ENCODE peak calls at places on chromosomes 2 and 18, in six cellular contexts. V, E, N, B, I and W are unnamed samples. For H3K36me3 and H3K4me1, the result is how much of the 10 kb centered on the place peaks cover.

GRCh38 chr18:80175451-80176235 is 66.6 kb downstream of the ADNP2 start:
- DNase-seq in V (no peak), E (no peak), I (no peak), B (no peak), N (no peak), W (no peak)

GRCh38 chr2:202387608-202388342 is 11.6 kb downstream of the BMPR2 start:
- DNase-seq in N (no peak), E (no peak), B (no peak), I (no peak), V (no peak), W (no peak)

GRCh38 chr2:20516646-20517341 is 69.9 kb downstream of the RHOB start:
- DNase-seq in I (peak), E (peak), V (no peak), N (peak), B (peak), W (no peak)

GRCh38 chr2:104939570-104940235 is 85.8 kb downstream of the POU3F3 start:
- DNase-seq in I (no peak), V (no peak), B (no peak), N (no peak), E (no peak), W (peak)

GRCh38 chr2:137929504-137929886 is 34.8 kb upstream of the HNMT start:
- DNase-seq in V (no peak), B (no peak), N (no peak), E (no peak), I (no peak), W (no peak)

GRCh38 chr2:19358242-19359020 is at the start of gene OSR1:
- DNase-seq in I (peak), N (peak), V (no peak), B (peak), E (no peak), W (no peak)

GRCh38 chr18:34650121-34650545 is 60.0 kb upstream of the DTNA start:
- DNase-seq in I (no peak), E (no peak), N (peak), V (no peak), B (peak), W (no peak)

GRCh38 chr2:240236217-240237111 is 96.0 kb upstream of the OTOS start:
- DNase-seq in I (peak), N (no peak), B (peak), E (no peak), V (no peak), W (peak)

GRCh38 chr18:50970006-50970405 is 2.2 kb downstream of the ELAC1 start:
- DNase-seq in I (no peak), V (no peak), N (no peak), B (peak), E (peak), W (peak)

GRCh38 chr2:54271843-54272600 is 16.0 kb upstream of the TSPYL6 start:
- DNase-seq in N (no peak), I (no peak), B (no peak), V (no peak), E (no peak), W (no peak)

GRCh38 chr2:149490296-149490695 is 97.3 kb downstream of the MMADHC start:
- DNase-seq in E (no peak), I (no peak), V (no peak), B (peak), N (no peak), W (no peak)

GRCh38 chr2:236679906-236680305 is 110.3 kb downstream of the ACKR3 start:
- DNase-seq in B (no peak), V (no peak), N (peak), I (no peak), E (no peak), W (no peak)

GRCh38 chr18:58578835-58579560 is 49.9 kb downstream of the ALPK2 start:
- DNase-seq in V (no peak), E (no peak), I (peak), B (no peak), N (peak), W (no peak)

GRCh38 chr18:4586729-4587128 is 131.6 kb upstream of the DLGAP1 start:
- DNase-seq in I (no peak), V (no peak), N (no peak), E (no peak), B (no peak), W (no peak)

GRCh38 chr2:241760301-241760771 is 16.3 kb upstream of the GAL3ST2 start:
- DNase-seq in B (no peak), I (peak), E (no peak), N (no peak), V (no peak), W (no peak)

GRCh38 chr2:185219981-185220380 is 518.6 kb upstream of the FSIP2 start:
- DNase-seq in N (no peak), V (no peak), E (no peak), B (no peak), I (no peak), W (no peak)

GRCh38 chr2:3182848-3183247 is 194.8 kb downstream of the EIPR1 start:
- DNase-seq in N (no peak), I (no peak), B (no peak), V (no peak), E (no peak), W (no peak)

GRCh38 chr2:113228991-113229716 is 49.6 kb downstream of the PAX8 start:
- DNase-seq in B (peak), I (no peak), N (no peak), E (no peak), V (no peak), W (no peak)

GRCh38 chr18:12595571-12596255 is 62.2 kb downstream of the SPIRE1 start:
- DNase-seq in E (no peak), V (no peak), N (no peak), B (no peak), I (no peak), W (no peak)

GRCh38 chr2:242034996-242035814 is 165.7 kb downstream of the RTP5 start:
- DNase-seq in E (no peak), I (peak), V (peak), N (no peak), B (no peak), W (peak)

GRCh38 chr2:10863837-10864236 is 47.9 kb upstream of the KCNF1 start:
- DNase-seq in E (no peak), V (no peak), B (no peak), I (no peak), N (peak), W (no peak)

GRCh38 chr2:8437228-8437948 is 244.5 kb upstream of the ID2 start:
- DNase-seq in E (no peak), V (no peak), N (no peak), I (no peak), B (no peak), W (no peak)

GRCh38 chr2:142531375-142531774 is 346.1 kb upstream of the KYNU start:
- DNase-seq in B (no peak), V (no peak), I (no peak), E (no peak), N (no peak), W (no peak)

DNA sequence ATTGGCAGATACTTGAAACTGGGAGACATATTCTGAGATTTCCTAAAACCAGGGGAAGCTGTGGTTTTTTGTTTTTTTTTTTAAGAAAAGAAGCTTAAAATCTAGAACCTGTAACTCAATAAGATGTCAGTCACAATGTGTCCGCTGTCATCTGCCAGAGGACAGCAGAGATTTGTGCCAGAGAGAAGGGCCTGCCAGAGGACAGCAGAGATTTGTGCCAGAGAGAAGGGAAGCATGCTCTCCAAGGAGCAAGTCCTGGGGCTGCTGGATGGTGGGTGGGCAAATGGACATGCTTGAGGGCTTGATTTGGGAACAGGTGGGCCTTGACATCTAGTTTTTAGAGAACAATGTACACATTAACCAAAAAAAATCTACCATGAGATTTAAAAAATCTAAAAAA is 77.9 kb downstream of the CCDC93 start:
- DNase-seq in B (no peak), N (no peak), E (no peak), V (no peak), I (no peak), W (no peak)
- H3K36me3 ChIP-seq in B (under half), N (half or more), E (half or more), V (under half), I (under half), W (under half)

GRCh38 chr18:36299010-36299409 is 1.5 kb downstream of the FHOD3 start:
- DNase-seq in E (no peak), V (no peak), I (no peak), N (no peak), B (no peak), W (no peak)
- H3K4me1 ChIP-seq in E (under half), V (under half), I (under half), N (under half), B (under half), W (under half)

DNA sequence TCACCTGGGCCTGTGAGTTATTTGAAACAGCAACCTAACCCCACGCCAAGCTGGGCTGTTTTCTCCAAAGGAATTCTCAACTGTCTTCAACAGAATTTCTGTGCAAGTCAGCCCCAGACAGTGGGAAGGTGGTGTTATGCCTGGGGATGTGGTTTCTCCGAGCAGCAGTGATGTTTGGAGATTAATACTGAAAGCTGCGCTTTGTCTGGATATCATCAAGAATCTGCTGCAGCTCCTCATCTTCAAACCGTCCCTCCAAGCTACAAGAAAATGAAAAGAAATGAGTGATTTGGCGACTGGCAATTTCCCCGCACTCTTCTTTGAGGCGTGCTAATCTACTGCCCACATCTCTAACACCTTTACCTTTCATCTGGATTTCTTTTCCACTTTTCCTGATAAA is 10.0 kb downstream of the POLR2D start:
- DNase-seq in V (no peak), I (no peak), B (no peak), N (no peak), E (no peak), W (no peak)
- H3K36me3 ChIP-seq in V (under half), I (under half), B (under half), N (under half), E (under half), W (under half)

DNA sequence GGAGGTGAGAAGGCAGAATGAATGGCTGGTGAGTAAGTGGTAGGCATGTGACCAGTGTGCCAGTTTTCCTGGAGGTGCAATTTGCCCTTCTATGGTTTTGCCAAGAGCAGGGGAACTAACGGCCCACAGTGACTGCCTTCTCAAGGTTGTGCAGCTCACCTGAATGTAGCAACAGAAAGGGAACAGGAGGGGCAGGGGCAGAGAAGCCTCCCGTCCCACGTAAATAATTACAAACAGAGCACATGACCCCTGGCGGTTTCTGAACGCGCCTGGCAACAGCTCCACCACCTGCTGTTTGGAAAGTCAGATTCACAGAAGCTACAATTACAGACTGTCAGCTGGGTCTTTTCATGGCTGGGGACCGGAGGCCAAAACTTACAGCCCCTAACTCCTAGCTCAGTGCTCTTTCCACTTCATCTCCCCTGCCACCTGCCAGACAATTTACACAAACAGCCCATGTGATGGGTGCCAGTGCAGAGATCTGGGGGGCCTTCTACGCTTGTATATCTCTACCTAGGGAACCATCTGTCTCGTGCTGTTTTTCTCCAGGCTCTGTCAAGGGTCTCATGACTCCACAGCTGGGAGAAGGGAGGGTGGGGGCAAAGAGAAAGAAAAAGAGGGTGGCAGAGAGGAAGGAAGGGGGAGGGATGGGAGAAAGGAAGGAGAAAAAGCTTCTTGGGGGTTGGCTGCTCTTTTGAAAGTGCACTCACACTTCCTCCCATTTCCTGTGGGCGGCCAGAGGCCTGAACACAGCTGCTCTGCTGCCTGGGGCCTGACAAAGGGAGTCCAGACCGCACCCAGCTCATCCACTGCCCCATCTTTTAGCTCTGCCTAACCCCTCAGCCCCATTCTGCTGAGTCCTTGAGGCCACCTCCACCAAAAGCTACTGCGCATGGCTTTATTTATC is 69.5 kb downstream of the POLR1A start:
- DNase-seq in I (peak), V (peak), B (peak), E (peak), N (peak), W (peak)
- H3K4me1 ChIP-seq in I (half or more), V (half or more), B (half or more), E (under half), N (under half), W (under half)

GRCh38 chr2:200337621-200338020 is 31.1 kb downstream of the SPATS2L start:
- DNase-seq in V (no peak), N (no peak), E (no peak), I (no peak), B (no peak), W (no peak)
- H3K36me3 ChIP-seq in V (under half), N (under half), E (under half), I (under half), B (under half), W (under half)